ENCODE peak calls at places on chromosomes 7 and 10, in nine cellular contexts. J is breast epithelium, W is endodermal cell, X is Caco-2, I is endothelial cell of umbilical vein, Z is uterus, T is hepatocyte, D is B cell, H is psoas muscle. F is an unnamed sample.

GRCh38 chr7:154942718-154943117 is 60.2 kb downstream of the PAXIP1 start:
- DNase-seq in J (no peak), W (no peak), X (no peak), I (no peak), Z (no peak), T (no peak), D (no peak), H (no peak), F (no peak)

GRCh38 chr10:80289451-80290287 is at the start of gene MAT1A:
- DNase-seq in J (no peak), W (peak), X (peak), I (no peak), Z (no peak), T (peak), D (no peak), H (no peak), F (no peak)

GRCh38 chr10:70822421-70822820 is 6.7 kb downstream of the SGPL1 start:
- DNase-seq in J (no peak), W (no peak), X (peak), I (no peak), Z (no peak), T (no peak), D (no peak), H (no peak), F (no peak)

GRCh38 chr7:130899071-130899451 is 165.1 kb upstream of the KLF14 start:
- DNase-seq in J (no peak), W (no peak), X (no peak), I (no peak), Z (no peak), T (no peak), D (peak), H (no peak), F (no peak)

GRCh38 chr10:58064714-58065528 is 202.8 kb downstream of the IPMK start:
- DNase-seq in J (no peak), W (peak), X (peak), I (peak), Z (no peak), T (peak), D (no peak), H (no peak), F (peak)

GRCh38 chr7:84188811-84189405 is 5.7 kb downstream of the SEMA3A start:
- DNase-seq in J (no peak), W (no peak), X (peak), I (peak), Z (no peak), T (no peak), D (no peak), H (no peak), F (no peak)

GRCh38 chr7:87878208-87878735 is 2.0 kb downstream of the DBF4 start:
- DNase-seq in J (no peak), W (no peak), X (no peak), I (peak), Z (no peak), T (no peak), D (no peak), H (no peak), F (no peak)

GRCh38 chr7:94509879-94510581 is 421 bp downstream of the CASD1 start:
- DNase-seq in J (peak), W (peak), X (peak), I (peak), Z (peak), T (peak), D (peak), H (peak), F (peak)

GRCh38 chr7:151514461-151515396 is 5.0 kb downstream of the RHEB start:
- DNase-seq in J (no peak), W (no peak), X (no peak), I (no peak), Z (no peak), T (no peak), D (no peak), H (no peak), F (no peak)

GRCh38 chr10:13099144-13099665 is 758 bp upstream of the OPTN start:
- DNase-seq in J (no peak), W (peak), X (peak), I (no peak), Z (peak), T (peak), D (peak), H (peak), F (peak)

GRCh38 chr10:128337860-128338378 is 211.7 kb upstream of the MKI67 start:
- DNase-seq in J (no peak), W (no peak), X (no peak), I (no peak), Z (no peak), T (peak), D (no peak), H (peak), F (no peak)

GRCh38 chr7:131352032-131352431 is 24.4 kb downstream of the MKLN1 start:
- DNase-seq in J (no peak), W (no peak), X (no peak), I (no peak), Z (no peak), T (no peak), D (no peak), H (no peak), F (no peak)

GRCh38 chr7:115113776-115114175 is 191.9 kb downstream of the MDFIC start:
- DNase-seq in J (no peak), W (no peak), X (no peak), I (peak), Z (no peak), T (peak), D (no peak), H (no peak), F (no peak)

GRCh38 chr10:89025453-89025852 is 34.9 kb downstream of the FAS start:
- DNase-seq in J (no peak), W (no peak), X (no peak), I (no peak), Z (no peak), T (no peak), D (no peak), H (no peak), F (no peak)

GRCh38 chr7:69062020-69062760 is 536.1 kb upstream of the AUTS2 start:
- DNase-seq in J (no peak), W (no peak), X (no peak), I (peak), Z (no peak), T (peak), D (peak), H (no peak), F (no peak)

GRCh38 chr7:137287651-137288258 is 55.8 kb downstream of the PTN start:
- DNase-seq in J (no peak), W (no peak), X (no peak), I (peak), Z (no peak), T (no peak), D (no peak), H (no peak), F (peak)
- TF ChIP-seq CTCF in J (no peak), W (peak), X (peak), I (no peak), Z (no peak), T (peak), D (no peak), H (no peak), F (no peak)

GRCh38 chr10:114304566-114305421 is 65.7 kb downstream of the VWA2 start:
- DNase-seq in J (no peak), W (peak), X (peak), I (no peak), Z (peak), T (peak), D (peak), H (no peak), F (peak)
- TF ChIP-seq CTCF in J (peak), W (peak), X (peak), I (peak), Z (peak), T (peak), D (no peak), H (peak), F (peak)

GRCh38 chr10:132575320-132576201 is 38.0 kb downstream of the INPP5A start:
- DNase-seq in J (no peak), W (no peak), X (peak), I (peak), Z (no peak), T (peak), D (peak), H (no peak), F (peak)

GRCh38 chr10:132576671-132577349 is 39.2 kb downstream of the INPP5A start:
- DNase-seq in J (no peak), W (no peak), X (no peak), I (no peak), Z (no peak), T (no peak), D (no peak), H (no peak), F (no peak)

GRCh38 chr10:132578287-132578951 is 40.8 kb downstream of the INPP5A start:
- DNase-seq in J (no peak), W (no peak), X (no peak), I (no peak), Z (no peak), T (no peak), D (no peak), H (no peak), F (no peak)

GRCh38 chr10:132579027-132579859 is 41.7 kb downstream of the INPP5A start:
- DNase-seq in J (no peak), W (no peak), X (no peak), I (no peak), Z (no peak), T (no peak), D (peak), H (no peak), F (peak)

DNA sequence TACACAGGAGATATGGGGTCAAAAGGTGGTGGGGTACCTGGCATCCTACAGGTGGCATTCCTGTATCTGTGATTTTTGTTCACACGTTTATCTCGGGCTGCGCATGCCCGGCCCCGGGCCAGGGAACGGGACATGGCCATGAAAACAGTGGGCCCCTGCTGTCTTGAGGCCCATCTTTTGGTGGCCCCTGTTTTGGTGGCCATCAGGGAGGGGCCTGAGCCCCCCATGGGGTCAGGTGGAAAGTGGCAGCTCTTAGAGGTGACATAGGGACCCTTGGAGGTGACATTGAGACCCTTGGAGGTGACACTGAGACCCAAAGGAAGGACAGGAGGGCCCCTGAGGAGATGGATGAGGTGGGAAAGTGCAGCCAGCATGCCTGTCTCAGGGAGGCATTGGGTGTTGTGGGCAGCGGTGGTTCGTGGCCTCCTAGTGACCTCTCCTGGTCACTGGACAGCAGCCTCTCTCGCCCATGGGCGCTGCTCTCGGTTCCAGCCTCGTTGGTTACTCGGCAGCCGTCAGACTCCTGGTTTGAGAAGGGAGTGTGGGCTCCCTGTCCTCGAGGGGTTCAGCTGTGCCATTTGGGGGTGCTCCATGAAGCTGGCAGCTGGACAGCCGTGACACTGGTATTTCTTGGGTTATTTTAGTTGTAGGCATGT is 39.9 kb downstream of the INPP5A start:
- DNase-seq in J (no peak), W (peak), X (peak), I (no peak), Z (peak), T (no peak), D (no peak), H (peak), F (no peak)
- TF ChIP-seq CTCF in J (no peak), W (peak), X (peak), I (no peak), Z (peak), T (peak), D (no peak), H (peak), F (no peak)

DNA sequence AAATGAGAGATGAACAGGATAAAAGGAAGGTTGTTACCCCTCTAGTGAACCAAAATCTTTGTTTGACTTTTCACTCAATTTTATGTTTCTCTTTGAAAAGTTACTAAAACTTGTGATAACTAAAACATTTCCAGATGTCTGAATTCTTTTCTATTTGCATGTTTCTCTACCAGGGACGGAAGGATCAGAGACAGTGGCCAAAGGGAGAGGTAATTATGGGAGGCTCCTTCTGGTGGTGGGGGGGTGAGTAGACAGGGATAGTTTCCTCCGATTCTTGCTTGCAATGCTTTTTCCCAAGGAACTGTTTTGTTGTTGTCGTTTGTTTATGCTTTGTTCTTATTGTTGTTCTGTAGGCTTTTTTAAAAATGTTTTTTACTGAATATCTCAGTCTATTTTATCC is 374.8 kb downstream of the INHBA start:
- DNase-seq in J (no peak), W (no peak), X (no peak), I (no peak), Z (no peak), T (no peak), D (no peak), H (no peak), F (no peak)
- TF ChIP-seq CTCF in J (no peak), W (no peak), X (no peak), I (no peak), Z (no peak), T (no peak), D (no peak), H (no peak), F (no peak)

F was measured in activated CD8-positive, alpha-beta T cell treated with anti-CD3 and anti-CD28 coated beads for 36 hours.